ENCODE peak calls at places on chromosomes 1 and 21, in eight cellular contexts. Y, T, C, I, F, A, E and J are unnamed samples.

GRCh38 chr21:39681845-39682244 is 63.1 kb upstream of the IGSF5 start:
- DNase-seq in C (no peak), T (no peak), Y (peak; percentile 13), I (no peak), E (no peak), F (no peak), A (no peak), J (peak; percentile 86)

GRCh38 chr1:48007044-48007443 is 9.9 kb upstream of the TRABD2B start:
- DNase-seq in T (no peak), F (no peak), I (no peak), C (no peak), E (peak; percentile 36), A (no peak), Y (peak; percentile 2), J (no peak)

GRCh38 chr1:117661027-117661426 is 55.2 kb downstream of the TENT5C start:
- DNase-seq in C (no peak), E (no peak), I (no peak), A (no peak), T (no peak), F (no peak), Y (no peak), J (no peak)

GRCh38 chr1:198653815-198654413 is 15.1 kb downstream of the PTPRC start:
- DNase-seq in E (no peak), Y (no peak), C (no peak), I (no peak), F (no peak), T (no peak), A (no peak), J (no peak)

GRCh38 chr1:83098791-83099190 is 900.1 kb downstream of the TTLL7 start:
- DNase-seq in I (no peak), F (no peak), C (no peak), T (no peak), A (no peak), Y (no peak), E (no peak), J (no peak)

GRCh38 chr1:243233908-243234307 is 21.2 kb downstream of the CEP170 start:
- DNase-seq in C (no peak), E (no peak), I (no peak), F (no peak), T (no peak), A (no peak), Y (peak; percentile 94), J (peak; percentile 74)

GRCh38 chr1:12549106-12549459 is 68.9 kb downstream of the DHRS3 start:
- DNase-seq in Y (no peak), A (peak; percentile 49), C (no peak), T (no peak), F (peak; percentile 58), I (no peak), E (no peak), J (peak; percentile 51)

GRCh38 chr1:172742599-172743500 is 83.9 kb downstream of the FASLG start:
- DNase-seq in Y (peak; percentile 51), E (no peak), T (no peak), A (no peak), I (no peak), F (no peak), C (no peak), J (peak; percentile 43)

GRCh38 chr1:42164551-42165420 is at the start of gene GUCA2A:
- DNase-seq in Y (no peak), I (no peak), C (no peak), F (no peak), T (no peak), A (no peak), E (no peak), J (no peak)
- H3K4me3 ChIP-seq in Y (no peak within 1 kb of the TSS), I (no peak within 1 kb of the TSS), C (no peak within 1 kb of the TSS), F (peak within 1 kb of the TSS; percentile 14), T (no peak within 1 kb of the TSS), A (no peak within 1 kb of the TSS), E (no peak within 1 kb of the TSS), J (no peak within 1 kb of the TSS)

GRCh38 chr1:89381617-89382016 is 17.8 kb downstream of the GBP6 start:
- DNase-seq in E (peak; percentile 19), Y (no peak), I (no peak), C (no peak), F (no peak), T (no peak), A (no peak), J (no peak)
- TF ChIP-seq CTCF in E (no peak), Y (no peak), I (no peak), C (no peak), F (no peak), T (no peak), A (no peak), J (no peak)

DNA sequence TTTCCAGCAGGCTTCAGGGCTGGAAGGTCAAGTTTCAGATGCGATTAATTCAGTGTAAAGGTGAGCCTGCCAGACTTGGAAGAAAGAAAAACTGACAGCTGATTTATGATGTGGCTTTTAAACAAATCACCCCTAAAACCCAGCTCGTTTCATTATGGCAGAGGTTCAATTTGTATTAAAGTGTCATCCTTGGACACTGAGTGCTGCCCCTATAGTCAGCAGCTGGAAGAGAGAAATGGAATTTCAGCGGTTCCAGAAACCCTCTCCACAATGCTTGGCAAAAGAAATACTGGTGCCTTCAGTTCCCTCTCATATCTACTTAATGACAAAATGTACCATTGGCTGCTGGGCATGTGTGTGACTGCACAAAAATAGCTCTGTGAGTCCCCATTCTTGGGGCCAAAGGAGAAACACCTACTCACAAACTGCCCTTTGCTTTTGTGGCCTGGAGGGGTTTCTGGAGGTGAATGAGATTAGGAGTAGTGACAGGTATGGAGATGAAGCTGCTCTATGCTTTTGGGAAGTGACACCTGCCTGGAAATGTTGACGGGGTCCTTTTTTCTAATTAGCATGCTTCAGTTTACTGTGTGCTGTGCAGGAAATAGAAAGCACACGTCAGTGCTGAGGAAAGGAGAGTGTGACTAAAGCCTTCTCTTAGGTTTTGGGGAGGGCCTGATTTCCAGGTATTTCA is 95.1 kb upstream of the TSPAN2 start:
- DNase-seq in F (no peak), Y (no peak), I (no peak), T (no peak), E (no peak), C (peak; percentile 43), A (no peak), J (peak; percentile 60)
- H3K4me3 ChIP-seq in F (peak overlapping the region; percentile 46), Y (no peak overlapping the region), I (peak overlapping the region; percentile 12), T (no peak overlapping the region), E (no peak overlapping the region), C (no peak overlapping the region), A (no peak overlapping the region), J (peak overlapping the region; percentile 43)

DNA sequence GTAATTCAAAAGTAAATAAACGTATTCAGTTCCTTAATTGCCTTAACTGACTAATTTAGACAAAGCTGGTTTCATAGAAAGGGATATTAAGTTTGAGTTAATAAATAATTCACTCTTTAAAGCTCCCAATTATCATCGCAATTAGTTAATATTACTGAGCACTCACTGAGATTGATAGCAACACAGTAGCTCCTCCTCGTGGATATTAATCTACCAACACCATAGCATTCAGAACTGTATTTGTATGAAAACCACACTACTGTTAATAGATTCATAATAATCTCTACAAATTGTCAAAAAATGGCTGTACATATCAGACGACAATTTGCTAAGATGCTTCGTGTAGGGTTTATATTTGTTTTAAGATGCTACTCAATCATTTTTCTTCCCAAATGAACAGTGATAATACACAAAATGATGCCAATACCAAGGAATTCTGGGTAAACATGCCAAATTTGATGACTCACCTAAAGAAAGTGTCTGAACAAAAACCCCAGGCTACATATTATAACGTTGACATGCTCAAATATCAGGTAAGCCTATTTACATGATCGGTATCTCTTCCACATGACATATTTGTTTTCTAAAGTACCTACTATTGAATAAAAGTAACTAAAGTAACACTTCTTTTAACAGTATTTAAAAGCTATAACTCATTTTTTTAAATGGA is 18.8 kb upstream of the DYNLT5 start:
- DNase-seq in C (no peak), I (no peak), F (no peak), E (no peak), A (no peak), T (no peak), Y (no peak), J (peak; percentile 21)
- TF ChIP-seq CTCF in C (no peak), I (no peak), F (no peak), E (no peak), A (peak; percentile 23), T (no peak), Y (no peak), J (no peak)

DNA sequence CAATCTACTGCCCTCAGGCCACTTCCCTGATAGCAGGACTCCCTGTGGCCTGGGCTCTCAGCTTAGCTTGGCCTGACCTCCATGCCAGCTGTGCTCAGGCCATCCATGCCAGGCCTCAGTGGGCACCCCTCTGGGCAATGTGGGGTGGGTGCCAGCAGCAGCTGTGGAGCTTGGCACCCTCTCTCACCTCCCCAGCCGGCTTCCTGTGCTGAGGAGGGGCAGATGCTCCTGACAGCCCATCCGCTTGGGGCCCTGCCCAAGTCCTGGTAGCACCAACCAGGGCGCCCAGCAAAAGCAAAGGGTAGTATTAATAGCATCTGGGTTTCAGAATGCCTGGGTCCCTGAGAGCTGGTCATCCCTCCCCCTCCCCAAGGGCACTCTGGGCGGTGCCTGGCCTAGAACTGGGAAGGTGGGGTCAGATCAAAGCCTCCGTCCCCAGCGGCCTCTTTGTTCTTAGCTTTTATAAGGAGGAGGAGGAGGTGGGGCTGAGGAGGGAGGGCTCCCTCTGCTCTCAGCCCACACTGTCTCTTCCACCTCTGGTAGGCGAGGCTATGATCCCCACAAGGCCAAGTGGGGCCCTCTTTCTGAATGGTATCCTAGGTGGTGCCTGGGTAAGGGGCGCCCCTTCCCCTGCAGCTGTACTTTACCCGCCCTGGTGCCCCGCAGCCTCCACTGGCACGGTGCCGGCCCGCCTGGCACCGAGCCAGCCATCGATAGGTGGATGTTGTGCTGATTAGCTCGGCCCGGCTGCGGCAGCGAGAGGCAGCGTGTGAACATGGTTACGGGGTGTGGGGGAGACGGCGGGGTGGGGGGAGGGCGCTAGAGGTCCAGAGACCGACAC is 6.2 kb downstream of the EFNA4 start:
- DNase-seq in T (no peak), F (no peak), Y (no peak), C (no peak), I (no peak), E (peak; percentile 72), A (no peak), J (no peak)
- H3K4me3 ChIP-seq in T (no peak overlapping the region), F (peak overlapping the region; percentile 66), Y (no peak overlapping the region), C (no peak overlapping the region), I (peak overlapping the region; percentile 46), E (no peak overlapping the region), A (no peak overlapping the region), J (no peak overlapping the region)

GRCh38 chr1:46991083-46991923 is 32.2 kb upstream of the CYP4X1 start:
- DNase-seq in A (no peak), I (no peak), Y (no peak), T (no peak), E (peak; percentile 72), C (no peak), F (no peak), J (no peak)
- TF ChIP-seq CTCF in A (peak; percentile 17), I (no peak), Y (no peak), T (no peak), E (peak; percentile 13), C (no peak), F (peak; percentile 36), J (no peak)

DNA sequence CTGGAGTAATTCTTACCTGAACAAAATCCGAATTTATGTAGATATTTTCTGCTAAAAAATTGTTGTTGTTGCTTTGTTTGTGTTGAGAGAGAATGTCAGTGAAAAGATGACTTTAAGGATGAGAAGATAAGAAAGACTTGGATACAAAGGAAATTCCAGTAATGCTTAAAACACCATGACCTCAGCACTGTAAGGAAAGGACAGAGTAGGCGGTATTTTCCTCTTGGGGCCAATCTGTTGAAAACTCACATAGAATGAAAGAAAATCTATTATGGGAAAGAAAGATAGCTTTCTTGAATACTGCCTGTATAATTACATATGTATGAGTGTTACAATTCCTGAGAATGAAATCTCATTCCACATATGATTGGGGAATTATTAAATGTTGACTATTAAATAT is 49.9 kb upstream of the LMO4 start:
- DNase-seq in E (no peak), C (no peak), A (no peak), Y (peak; percentile 16), F (no peak), I (no peak), T (no peak), J (peak; percentile 28)
- H3K4me3 ChIP-seq in E (no peak overlapping the region), C (no peak overlapping the region), A (no peak overlapping the region), Y (no peak overlapping the region), F (no peak overlapping the region), I (no peak overlapping the region), T (no peak overlapping the region), J (no peak overlapping the region)

GRCh38 chr21:32921632-32922230 is 104.0 kb upstream of the OLIG2 start:
- DNase-seq in E (peak; percentile 70), I (no peak), Y (peak; percentile 10), C (no peak), T (peak; percentile 44), F (no peak), A (peak; percentile 61), J (no peak)
- TF ChIP-seq CTCF in E (peak; percentile 78), I (peak; percentile 12), Y (peak; percentile 24), C (no peak), T (no peak), F (peak; percentile 40), A (peak; percentile 61), J (peak; percentile 41)